ENCODE peak calls at places on chromosomes 7 and 10, in nine cellular contexts. V is CD4-positive, alpha-beta T cell; O is spleen; R is K562; N is body of pancreas; F is fibroblast of lung; W is astrocyte; S is CD8-positive, alpha-beta T cell; U is foreskin keratinocyte. Z is an unnamed sample.

GRCh38 chr7:150727381-150727780 is 9.8 kb upstream of the GIMAP5 start:
- DNase-seq in R (no peak), O (no peak), S (no peak), V (no peak), N (peak), F (no peak), W (no peak), U (no peak), Z (no peak)

GRCh38 chr7:96418600-96418999 is 96.7 kb upstream of the SLC25A13 start:
- DNase-seq in S (no peak), W (no peak), U (no peak), V (no peak), O (no peak), R (no peak), N (no peak), F (no peak), Z (no peak)

GRCh38 chr10:126480648-126481047 is 92.4 kb upstream of the ADAM12 start:
- DNase-seq in W (no peak), S (no peak), N (no peak), O (no peak), R (no peak), V (no peak), F (no peak), U (no peak), Z (peak)

GRCh38 chr10:78328592-78329404 is 295.1 kb downstream of the RPS24 start:
- DNase-seq in N (peak), O (no peak), R (no peak), U (no peak), S (peak), W (no peak), V (no peak), F (no peak), Z (peak)

GRCh38 chr7:136958016-136958415 is 89.6 kb downstream of the CHRM2 start:
- DNase-seq in U (no peak), F (peak), W (peak), N (no peak), O (no peak), V (no peak), S (no peak), R (no peak), Z (no peak)

GRCh38 chr10:5446390-5446926 is 34.1 kb downstream of the NET1 start:
- DNase-seq in U (peak), N (peak), O (peak), W (peak), V (peak), S (peak), F (peak), R (peak), Z (peak)

GRCh38 chr7:116408166-116408565 is 91.4 kb upstream of the CAV2 start:
- DNase-seq in S (no peak), U (no peak), W (no peak), N (no peak), R (no peak), O (no peak), V (no peak), F (no peak), Z (no peak)

GRCh38 chr7:51009716-51010496 is 227.2 kb upstream of the GRB10 start:
- DNase-seq in O (no peak), W (peak), N (no peak), F (peak), U (no peak), V (no peak), R (no peak), S (no peak), Z (peak)

GRCh38 chr7:79182283-79182682 is 271.2 kb downstream of the MAGI2 start:
- DNase-seq in V (no peak), R (no peak), W (peak), U (peak), F (peak), O (no peak), S (no peak), N (no peak), Z (no peak)

GRCh38 chr7:138429577-138430250 is 30.3 kb upstream of the TRIM24 start:
- DNase-seq in N (no peak), R (no peak), F (no peak), S (no peak), U (no peak), V (no peak), O (no peak), W (peak), Z (no peak)

GRCh38 chr10:3622427-3622826 is 162.6 kb downstream of the KLF6 start:
- DNase-seq in W (no peak), U (no peak), R (no peak), V (no peak), N (no peak), O (no peak), S (no peak), F (no peak), Z (no peak)

GRCh38 chr10:66322261-66322660 is 603.6 kb upstream of the LRRTM3 start:
- DNase-seq in N (no peak), S (no peak), W (peak), O (no peak), U (no peak), V (no peak), R (no peak), F (no peak), Z (no peak)

GRCh38 chr7:101901661-101902491 is 84.5 kb downstream of the CUX1 start:
- DNase-seq in S (no peak), W (peak), O (peak), R (no peak), V (no peak), F (peak), U (no peak), N (no peak), Z (no peak)

GRCh38 chr10:6953131-6953834 is 373.2 kb upstream of the PRKCQ start:
- DNase-seq in V (no peak), F (peak), R (no peak), S (no peak), W (no peak), O (no peak), N (peak), U (no peak), Z (peak)

GRCh38 chr10:113273151-113273876 is 279.5 kb upstream of the HABP2 start:
- DNase-seq in R (no peak), O (peak), W (peak), N (peak), U (no peak), F (no peak), S (no peak), V (no peak), Z (no peak)
- H3K27ac ChIP-seq in R (no peak), O (peak), W (no peak), N (peak), U (no peak), F (no peak), S (no peak), V (no peak), Z (peak)

DNA sequence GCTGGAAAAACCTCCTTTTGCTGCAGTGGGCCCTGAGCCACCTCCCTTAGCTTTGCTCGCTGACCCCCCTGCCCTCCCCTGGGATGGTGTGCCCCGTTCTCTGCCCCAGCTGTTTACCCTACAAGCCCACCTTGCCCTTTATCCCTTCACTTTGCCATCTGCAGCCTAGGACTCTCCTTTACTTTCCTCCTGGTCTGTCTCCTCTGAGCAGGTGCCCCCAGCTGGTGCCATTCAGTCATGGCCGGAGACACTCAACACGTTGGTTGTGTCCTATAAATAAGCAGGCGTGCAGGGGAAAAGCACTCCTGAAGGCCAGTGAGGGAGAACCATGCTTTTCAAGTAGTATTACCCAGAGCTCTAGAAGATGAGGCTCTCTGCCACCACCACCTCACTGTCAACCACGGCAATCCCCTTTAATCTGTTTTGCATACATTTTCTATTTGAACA is 6.1 kb downstream of the RASSF4 start:
- DNase-seq in W (no peak), N (no peak), S (peak), F (no peak), R (no peak), O (peak), U (no peak), V (no peak), Z (no peak)
- H3K27ac ChIP-seq in W (no peak), N (peak), S (no peak), F (no peak), R (no peak), O (peak), U (no peak), V (no peak), Z (peak)

GRCh38 chr10:12481956-12482355 is 132.6 kb downstream of the CAMK1D start:
- DNase-seq in R (no peak), V (no peak), S (no peak), W (no peak), U (no peak), F (no peak), O (peak), N (no peak), Z (no peak)

GRCh38 chr10:12484945-12485805 is 135.8 kb downstream of the CAMK1D start:
- DNase-seq in V (peak), R (no peak), O (peak), F (no peak), S (peak), U (no peak), W (no peak), N (peak), Z (no peak)

GRCh38 chr10:12482586-12482985 is 133.2 kb downstream of the CAMK1D start:
- DNase-seq in U (no peak), R (no peak), O (peak), N (no peak), F (no peak), W (no peak), S (no peak), V (no peak), Z (no peak)

GRCh38 chr10:12487366-12487765 is 138.0 kb downstream of the CAMK1D start:
- DNase-seq in F (no peak), O (no peak), R (no peak), S (no peak), N (no peak), U (no peak), V (no peak), W (no peak), Z (no peak)

DNA sequence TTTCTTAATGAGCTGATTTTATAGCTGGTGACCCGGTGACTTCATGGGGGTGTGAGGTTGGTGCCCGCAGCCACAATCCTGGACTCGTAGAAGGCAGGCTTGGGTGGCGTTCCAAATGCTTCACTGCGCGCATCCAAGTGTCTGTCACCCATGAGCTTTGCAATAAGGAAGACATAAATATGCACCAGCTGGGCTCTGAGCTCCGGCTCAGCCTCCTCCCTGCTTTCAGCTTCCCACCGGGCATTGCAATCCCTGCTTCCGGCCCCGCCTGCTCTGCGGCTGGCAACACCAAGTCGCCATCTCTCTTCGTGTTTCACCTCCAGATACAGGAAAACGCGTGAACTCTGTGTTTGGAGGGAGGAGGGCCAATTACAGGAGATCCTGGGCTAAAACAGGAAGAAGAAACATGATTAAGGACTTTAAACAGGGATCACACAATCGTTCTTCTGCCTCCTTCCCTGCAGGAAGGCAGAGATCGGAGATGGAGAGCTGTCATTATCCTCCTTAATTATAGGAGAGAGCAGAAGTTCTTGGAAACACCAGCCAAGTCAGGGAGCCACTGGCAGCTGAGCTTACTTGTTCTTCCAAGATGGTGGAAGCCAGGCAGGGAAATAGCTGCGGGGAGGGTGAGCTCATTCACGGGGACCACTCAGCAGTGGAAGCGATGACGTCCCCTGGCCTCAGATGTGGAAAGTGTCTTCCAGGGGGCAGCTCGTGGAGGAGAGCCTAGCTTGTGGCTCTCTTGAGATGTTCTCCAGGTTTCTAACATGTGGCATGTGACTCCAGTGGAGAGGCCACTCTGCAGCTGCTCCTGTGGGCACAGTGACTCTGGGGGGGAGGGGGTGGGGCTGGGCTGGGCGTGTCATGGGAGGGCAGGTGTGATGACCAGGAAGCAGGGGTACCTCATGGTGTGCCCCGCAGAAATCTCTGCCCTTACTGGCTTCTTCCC is 134.9 kb downstream of the CAMK1D start:
- DNase-seq in O (peak), R (no peak), F (no peak), U (no peak), V (no peak), S (no peak), W (no peak), N (no peak), Z (no peak)
- H3K27ac ChIP-seq in O (peak), R (no peak), F (no peak), U (no peak), V (no peak), S (no peak), W (no peak), N (peak), Z (peak)

DNA sequence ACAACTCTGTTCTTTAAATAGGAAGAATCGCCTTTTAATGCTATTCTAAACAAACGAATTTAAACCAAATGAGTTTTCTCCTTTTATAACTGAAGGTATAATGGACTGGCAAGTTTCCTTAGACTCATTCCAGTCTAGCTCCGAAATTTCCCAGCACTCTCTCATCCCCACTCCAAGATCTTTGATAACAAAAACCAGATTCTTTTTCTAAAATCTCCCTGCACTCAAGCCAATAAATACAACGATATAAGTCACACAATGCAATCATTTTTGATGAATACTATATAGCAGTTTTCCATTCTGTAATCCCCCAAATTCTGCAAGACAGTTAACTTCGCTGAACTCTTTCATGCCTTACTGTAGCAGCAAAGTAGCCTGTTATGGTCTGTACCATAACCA is 1.9 kb downstream of the OGA start:
- DNase-seq in U (no peak), O (no peak), N (no peak), R (no peak), S (no peak), V (no peak), F (no peak), W (no peak), Z (no peak)
- H3K27ac ChIP-seq in U (peak), O (peak), N (no peak), R (no peak), S (peak), V (no peak), F (peak), W (peak), Z (peak)